ENCODE peak calls at places on chromosomes 5 and 9, in eight cellular contexts. M is BE2C, V is adipocyte, O is AG04450, G is HL-60, Y is prostate gland, S is transverse colon, E is GM23338. T is an unnamed sample.

GRCh38 chr5:1508679-1509290 is 15.0 kb downstream of the LPCAT1 start:
- DNase-seq in Y (no peak), V (no peak), E (no peak), M (peak; percentile 4), O (no peak), G (no peak), S (peak; percentile 4), T (peak; percentile 22)

GRCh38 chr9:25716220-25716872 is 38.1 kb upstream of the TUSC1 start:
- DNase-seq in O (peak; percentile 49), E (peak; percentile 84), S (peak; percentile 15), Y (peak; percentile 79), G (no peak), V (peak; percentile 81), M (peak; percentile 66), T (peak; percentile 80)

GRCh38 chr9:8762676-8763075 is 963.1 kb upstream of the DMAC1 start:
- DNase-seq in M (no peak), G (no peak), S (peak; percentile 18), E (peak; percentile 40), Y (no peak), V (no peak), O (no peak), T (peak; percentile 81)

GRCh38 chr5:57686806-57687205 is 204.2 kb upstream of the ACTBL2 start:
- DNase-seq in Y (no peak), S (no peak), G (no peak), E (no peak), O (no peak), M (no peak), V (no peak), T (no peak)

GRCh38 chr9:137486545-137487453 is 27.7 kb upstream of the NSMF start:
- DNase-seq in E (no peak), G (no peak), V (no peak), M (no peak), O (no peak), S (no peak), Y (no peak), T (no peak)

GRCh38 chr9:137156567-137157375 is 13.1 kb downstream of the LRRC26 start:
- DNase-seq in Y (no peak), S (peak; percentile 32), O (no peak), M (peak; percentile 54), E (peak; percentile 89), V (peak; percentile 64), G (no peak), T (peak; percentile 82)

GRCh38 chr9:113612216-113612747 is 148.8 kb downstream of the RGS3 start:
- DNase-seq in M (no peak), S (no peak), O (no peak), V (no peak), E (no peak), Y (no peak), G (no peak), T (no peak)

GRCh38 chr9:5815421-5815820 is 17.5 kb downstream of the ERMP1 start:
- DNase-seq in G (no peak), O (no peak), V (no peak), E (no peak), M (no peak), Y (no peak), S (no peak), T (no peak)

GRCh38 chr5:39169081-39169480 is 50.3 kb downstream of the FYB1 start:
- DNase-seq in S (no peak), E (no peak), Y (no peak), M (no peak), O (peak; percentile 58), G (no peak), V (peak; percentile 56), T (no peak)

GRCh38 chr5:175696855-175697198 is 39.0 kb downstream of the HRH2 start:
- DNase-seq in V (no peak), M (no peak), E (no peak), O (no peak), G (no peak), S (no peak), Y (no peak), T (no peak)

GRCh38 chr5:171720086-171720485 is 65.5 kb upstream of the SMIM23 start:
- DNase-seq in V (no peak), O (no peak), Y (no peak), E (no peak), M (no peak), S (no peak), G (no peak), T (peak; percentile 15)

GRCh38 chr5:148776780-148777179 is 49.6 kb upstream of the ADRB2 start:
- DNase-seq in G (no peak), E (no peak), O (peak; percentile 41), Y (no peak), V (peak; percentile 65), S (no peak), M (peak; percentile 26), T (no peak)

GRCh38 chr5:166907314-166907713 is 1384.1 kb upstream of the WWC1 start:
- DNase-seq in Y (no peak), V (no peak), E (no peak), S (no peak), G (no peak), O (no peak), M (no peak), T (no peak)

GRCh38 chr5:113281194-113281593 is 153.6 kb downstream of the TSSK1B start:
- DNase-seq in O (no peak), E (no peak), M (no peak), G (no peak), S (no peak), Y (no peak), V (no peak), T (no peak)
- H3K4me3 ChIP-seq in O (no peak overlapping the region), E (no peak overlapping the region), M (no peak overlapping the region), G (no peak overlapping the region), S (no peak overlapping the region), Y (no peak overlapping the region), V (no peak overlapping the region), T (no peak overlapping the region)

DNA sequence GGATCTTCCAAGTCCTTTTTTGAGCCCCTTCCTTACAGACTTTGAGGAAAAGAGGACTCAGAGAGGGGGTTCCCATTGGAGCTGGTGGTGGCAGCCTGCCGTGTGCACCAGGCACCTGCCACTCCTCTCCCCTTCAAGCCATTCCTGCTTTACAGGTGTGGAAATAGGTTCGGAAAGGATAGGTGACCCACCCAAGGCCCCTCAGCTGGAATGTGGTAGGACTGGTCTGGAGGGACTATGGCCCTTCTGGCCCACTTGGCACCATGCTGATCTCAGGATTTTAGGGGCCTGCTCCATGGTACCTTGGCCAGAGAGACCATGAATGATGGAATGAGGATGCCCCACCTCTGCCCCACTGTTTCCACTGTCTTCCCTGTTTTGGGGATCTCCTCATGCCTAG is 1.4 kb downstream of the GALNT12 start:
- DNase-seq in Y (no peak), M (no peak), S (peak; percentile 19), E (no peak), G (no peak), O (no peak), V (no peak), T (no peak)
- H3K4me3 ChIP-seq in Y (no peak overlapping the region), M (no peak overlapping the region), S (peak overlapping the region; percentile 71), E (peak overlapping the region; percentile 74), G (no peak overlapping the region), O (no peak overlapping the region), V (no peak overlapping the region), T (peak overlapping the region; percentile 56)

GRCh38 chr5:106080540-106080939 is 1590.2 kb downstream of the EFNA5 start:
- DNase-seq in V (no peak), O (no peak), M (no peak), G (no peak), E (no peak), Y (no peak), S (no peak), T (no peak)

GRCh38 chr5:106089073-106089472 is 1581.7 kb downstream of the EFNA5 start:
- DNase-seq in S (no peak), O (no peak), G (no peak), V (no peak), M (no peak), Y (no peak), E (no peak), T (no peak)

GRCh38 chr5:106085136-106085535 is 1585.6 kb downstream of the EFNA5 start:
- DNase-seq in E (peak; percentile 61), O (no peak), G (no peak), S (no peak), Y (no peak), V (no peak), M (no peak), T (no peak)

DNA sequence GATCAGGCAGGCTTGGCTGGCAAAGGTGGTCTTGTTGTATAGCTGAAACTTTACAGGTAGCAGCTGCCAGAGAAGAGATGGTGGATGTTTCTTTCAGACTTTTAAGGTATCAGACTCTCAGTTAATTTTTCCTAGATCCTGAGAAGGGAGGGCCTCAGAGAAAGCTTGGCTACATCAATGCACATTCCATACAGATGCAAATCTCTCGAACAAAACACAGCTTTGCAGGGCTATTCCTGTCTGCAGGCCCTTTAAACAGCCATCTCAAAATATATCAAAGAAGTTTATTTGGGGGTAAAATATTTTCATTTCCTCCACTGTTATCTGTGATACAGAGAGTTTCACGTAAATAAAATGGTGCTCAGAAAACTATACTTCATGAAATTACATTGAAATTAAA is 1584.4 kb downstream of the EFNA5 start:
- DNase-seq in G (no peak), E (peak; percentile 64), Y (no peak), S (no peak), V (no peak), O (no peak), M (no peak), T (peak; percentile 48)
- H3K4me3 ChIP-seq in G (no peak overlapping the region), E (peak overlapping the region; percentile 31), Y (no peak overlapping the region), S (no peak overlapping the region), V (no peak overlapping the region), O (no peak overlapping the region), M (no peak overlapping the region), T (no peak overlapping the region)

GRCh38 chr5:2749514-2750025 is 1.9 kb downstream of the IRX2 start:
- DNase-seq in O (no peak), V (no peak), M (no peak), E (peak; percentile 30), G (no peak), S (no peak), Y (no peak), T (peak; percentile 51)

GRCh38 chr5:2747372-2748179 is 3.9 kb downstream of the IRX2 start:
- DNase-seq in G (no peak), S (no peak), E (no peak), O (no peak), M (no peak), V (no peak), Y (no peak), T (peak; percentile 41)

GRCh38 chr5:2746642-2747041 is 4.8 kb downstream of the IRX2 start:
- DNase-seq in S (no peak), V (no peak), E (peak; percentile 26), Y (no peak), M (no peak), O (no peak), G (no peak), T (peak; percentile 35)

GRCh38 chr5:2748841-2749513 is 2.5 kb downstream of the IRX2 start:
- DNase-seq in M (no peak), G (no peak), V (no peak), Y (no peak), O (no peak), S (no peak), E (peak; percentile 44), T (peak; percentile 52)

DNA sequence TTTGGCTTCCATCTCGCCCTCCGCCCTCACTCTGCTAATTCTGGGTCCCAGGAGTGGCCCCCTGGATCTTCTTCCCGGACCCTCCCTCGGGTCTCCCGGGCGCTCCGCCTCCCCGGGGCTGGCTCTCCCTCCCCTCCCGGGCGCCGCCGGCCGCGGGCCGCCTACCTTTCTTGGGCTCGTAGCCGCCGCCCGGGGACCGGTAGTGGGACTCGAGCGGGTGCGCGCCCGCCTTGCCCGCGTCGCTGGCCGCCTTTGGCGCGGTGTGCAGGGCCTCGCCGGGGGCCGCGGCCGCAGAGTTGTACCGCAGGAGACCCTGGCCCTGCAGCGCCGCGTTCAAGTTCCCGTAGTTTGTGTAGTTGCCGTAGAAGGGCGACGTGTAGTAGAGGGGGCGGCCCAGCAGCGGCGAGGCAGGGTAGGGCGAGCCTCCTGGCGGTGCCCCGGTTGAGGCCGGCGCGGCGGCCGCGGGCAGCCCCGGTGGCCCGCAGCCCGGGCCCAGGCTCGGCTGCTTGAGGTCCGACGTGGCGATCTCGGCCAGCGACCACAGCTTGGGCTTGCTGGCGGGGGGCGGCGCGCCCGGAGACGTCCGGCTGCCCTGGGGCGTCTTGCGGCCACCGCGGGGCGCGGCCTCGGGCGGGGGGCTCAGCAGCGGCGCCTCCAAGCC is 3.2 kb downstream of the IRX2 start:
- DNase-seq in E (peak; percentile 19), G (no peak), V (no peak), M (no peak), S (no peak), Y (no peak), O (no peak), T (no peak)
- H3K4me3 ChIP-seq in E (peak overlapping the region; percentile 63), G (no peak overlapping the region), V (peak overlapping the region; percentile 69), M (no peak overlapping the region), S (no peak overlapping the region), Y (no peak overlapping the region), O (no peak overlapping the region), T (no peak overlapping the region)